ENCODE peak calls at places on chromosomes 6 and 20, in six cellular contexts. F is H9, D is neural progenitor cell, P is COLO829, Q is GM12865, W is MV-4-11. R is an unnamed sample.

GRCh38 chr6:170102038-170102437 is 188.8 kb downstream of the DLL1 start:
- DNase-seq in F (peak; percentile 27), D (no peak), P (no peak), Q (no peak), W (no peak), R (no peak)

GRCh38 chr6:19478273-19478672 is 358.9 kb upstream of the ID4 start:
- DNase-seq in F (no peak), D (no peak), P (no peak), Q (no peak), W (no peak), R (no peak)

GRCh38 chr20:29873946-29874345 is 1383.5 kb upstream of the DEFB115 start:
- DNase-seq in F (peak; percentile 65), D (peak; percentile 82), P (no peak), Q (peak; percentile 76), W (no peak), R (peak; percentile 38)

GRCh38 chr20:44460795-44461141 is 14.9 kb upstream of the TTPAL start:
- DNase-seq in F (no peak), D (peak; percentile 46), P (peak; percentile 57), Q (peak; percentile 34), W (peak; percentile 38), R (peak; percentile 72)

GRCh38 chr6:64326939-64327338 is 691.3 kb downstream of the PHF3 start:
- DNase-seq in F (no peak), D (no peak), P (no peak), Q (no peak), W (no peak), R (no peak)

GRCh38 chr20:48538058-48538825 is 289.6 kb downstream of the PREX1 start:
- DNase-seq in F (no peak), D (peak; percentile 48), P (peak; percentile 51), Q (no peak), W (no peak), R (no peak)

GRCh38 chr6:127518710-127519468 is at the start of gene MTCL3:
- DNase-seq in F (peak; percentile 83), D (peak; percentile 86), P (no peak), Q (no peak), W (no peak), R (no peak)

GRCh38 chr6:34341481-34341971 is 50.9 kb downstream of the NUDT3 start:
- DNase-seq in F (no peak), D (no peak), P (peak; percentile 27), Q (no peak), W (no peak), R (peak; percentile 11)

GRCh38 chr6:27873101-27874030 is 38.8 kb downstream of the OR2B2 start:
- DNase-seq in F (peak; percentile 68), D (peak; percentile 68), P (no peak), Q (peak; percentile 97), W (peak; percentile 88), R (no peak)

GRCh38 chr6:16128759-16129622 is at the start of gene MYLIP:
- DNase-seq in F (peak; percentile 97), D (peak; percentile 98), P (peak; percentile 87), Q (peak; percentile 98), W (peak; percentile 93), R (peak; percentile 98)

GRCh38 chr20:32080783-32081182 is 28.7 kb upstream of the TM9SF4 start:
- DNase-seq in F (no peak), D (no peak), P (no peak), Q (no peak), W (no peak), R (no peak)

GRCh38 chr6:15270402-15270801 is 24.5 kb downstream of the JARID2 start:
- DNase-seq in F (no peak), D (no peak), P (no peak), Q (no peak), W (no peak), R (no peak)

GRCh38 chr6:113031591-113031990 is 684.5 kb downstream of the RFPL4B start:
- DNase-seq in F (no peak), D (peak; percentile 22), P (no peak), Q (no peak), W (no peak), R (peak; percentile 1)

GRCh38 chr6:7691021-7691420 is 34.9 kb upstream of the BMP6 start:
- DNase-seq in F (no peak), D (no peak), P (no peak), Q (no peak), W (no peak), R (no peak)

GRCh38 chr6:54698974-54699373 is 147.6 kb upstream of the FAM83B start:
- DNase-seq in F (no peak), D (no peak), P (no peak), Q (peak; percentile 48), W (no peak), R (no peak)

GRCh38 chr6:166408936-166409755 is 26.4 kb upstream of the MPC1 start:
- DNase-seq in F (no peak), D (no peak), P (no peak), Q (no peak), W (no peak), R (no peak)

GRCh38 chr6:149891259-149891658 is 6.7 kb downstream of the RAET1E start:
- DNase-seq in F (no peak), D (no peak), P (no peak), Q (no peak), W (no peak), R (no peak)

GRCh38 chr6:43714311-43715055 is 26.9 kb upstream of the MRPS18A start:
- DNase-seq in F (no peak), D (peak; percentile 32), P (no peak), Q (peak; percentile 69), W (peak; percentile 25), R (no peak)

GRCh38 chr6:32868257-32868788 is 14.3 kb downstream of the PSMB9 start:
- DNase-seq in F (peak; percentile 54), D (peak; percentile 85), P (no peak), Q (peak; percentile 88), W (peak; percentile 62), R (peak; percentile 81)

GRCh38 chr6:100194535-100194934 is 200.5 kb upstream of the MCHR2 start:
- DNase-seq in F (no peak), D (no peak), P (no peak), Q (peak; percentile 12), W (no peak), R (no peak)

GRCh38 chr6:155399062-155399746 is 56.4 kb downstream of the NOX3 start:
- DNase-seq in F (no peak), D (no peak), P (no peak), Q (no peak), W (peak; percentile 83), R (no peak)

GRCh38 chr6:106513813-106514212 is 115.5 kb downstream of the RTN4IP1 start:
- DNase-seq in F (no peak), D (no peak), P (no peak), Q (peak; percentile 30), W (no peak), R (no peak)

R was measured in SK-MEL-5.